ENCODE peak calls at places on chromosomes 3 and 15, in seven cellular contexts. N is NCI-H345, Z is left ventricle myocardium superior, B is NCI-H524, X is pulmonary artery endothelial cell, U is A549, P is ureter. W is an unnamed sample.

GRCh38 chr3:46947981-46948791 is 28.4 kb downstream of the CCDC12 start:
- DNase-seq in U (peak; percentile 89), P (peak; percentile 85), X (no peak), Z (peak; percentile 54), N (peak; percentile 11), B (peak; percentile 85), W (peak; percentile 23)

GRCh38 chr3:31196881-31197364 is 302.5 kb upstream of the GADL1 start:
- DNase-seq in X (no peak), B (peak; percentile 32), Z (peak; percentile 54), U (no peak), P (no peak), N (no peak), W (no peak)

GRCh38 chr3:148943531-148944200 is 47.7 kb upstream of the GYG1 start:
- DNase-seq in U (peak; percentile 83), Z (no peak), X (peak; percentile 67), B (peak; percentile 87), P (no peak), N (peak; percentile 73), W (peak; percentile 81)

GRCh38 chr3:113166357-113166718 is 45.0 kb upstream of the BOC start:
- DNase-seq in P (no peak), N (no peak), Z (no peak), X (no peak), B (no peak), U (no peak), W (no peak)

GRCh38 chr3:172317984-172318383 is 130.3 kb downstream of the GHSR start:
- DNase-seq in U (peak; percentile 18), X (peak; percentile 83), N (no peak), Z (peak; percentile 73), P (no peak), B (peak; percentile 98), W (peak; percentile 61)

GRCh38 chr15:83284563-83285283 is at the start of gene BNC1:
- DNase-seq in P (no peak), X (no peak), Z (no peak), U (no peak), N (no peak), B (no peak), W (no peak)

GRCh38 chr15:38201714-38202113 is 50.9 kb upstream of the SPRED1 start:
- DNase-seq in P (no peak), Z (no peak), B (no peak), X (no peak), N (no peak), U (no peak), W (no peak)

GRCh38 chr3:122392868-122393844 is 9.2 kb downstream of the FAM162A start:
- DNase-seq in Z (no peak), B (peak; percentile 55), X (no peak), U (peak; percentile 60), P (no peak), N (peak; percentile 2), W (peak; percentile 66)

GRCh38 chr3:63595221-63595620 is 57.3 kb upstream of the SNTN start:
- DNase-seq in X (no peak), B (peak; percentile 93), U (no peak), N (no peak), P (no peak), Z (no peak), W (no peak)

GRCh38 chr3:60884005-60884404 is 367.2 kb downstream of the FHIT start:
- DNase-seq in Z (no peak), P (no peak), X (no peak), B (no peak), U (no peak), N (no peak), W (no peak)

GRCh38 chr15:60021589-60022378 is 17.7 kb downstream of the FOXB1 start:
- DNase-seq in B (no peak), U (no peak), X (no peak), Z (no peak), P (no peak), N (no peak), W (no peak)

GRCh38 chr3:139557041-139557440 is 17.5 kb upstream of the RBP1 start:
- DNase-seq in N (no peak), B (no peak), P (no peak), X (no peak), U (no peak), Z (no peak), W (peak; percentile 83)

GRCh38 chr3:106299300-106300098 is 430.7 kb upstream of the CBLB start:
- DNase-seq in N (no peak), X (no peak), U (peak; percentile 9), B (no peak), Z (no peak), P (no peak), W (no peak)

GRCh38 chr3:151283907-151284461 is 5.6 kb upstream of the P2RY14 start:
- DNase-seq in P (peak; percentile 50), B (no peak), X (no peak), N (no peak), Z (peak; percentile 36), U (peak; percentile 9), W (no peak)

GRCh38 chr3:36908647-36909180 is 36.1 kb downstream of the TRANK1 start:
- DNase-seq in U (no peak), Z (no peak), N (no peak), X (no peak), B (no peak), P (no peak), W (no peak)

GRCh38 chr15:73930371-73930770 is 4.1 kb downstream of the LOXL1 start:
- DNase-seq in N (no peak), B (no peak), X (no peak), U (no peak), P (no peak), Z (peak; percentile 81), W (no peak)

W was measured in NCI-H146.